ENCODE peak calls at places on chromosomes 13 and 19, in ten cellular contexts. J, L, I, S, W, F, M, Y, Q and K are unnamed samples.

GRCh38 chr13:24564881-24565280 is 52.3 kb upstream of the PARP4 start:
- DNase-seq in Y (no peak), S (no peak), F (no peak), W (no peak), Q (no peak), L (no peak), M (no peak), I (no peak), J (no peak), K (no peak)

GRCh38 chr13:63344711-63345110 is 1929.1 kb upstream of the PCDH20 start:
- DNase-seq in M (no peak), W (no peak), Q (no peak), J (no peak), S (no peak), F (no peak), Y (no peak), I (no peak), L (no peak), K (no peak)

GRCh38 chr13:83881917-83882625 is at the start of gene SLITRK1:
- DNase-seq in L (no peak), S (peak), M (no peak), I (peak), W (peak), Q (no peak), J (no peak), Y (no peak), F (peak), K (peak)

GRCh38 chr13:41915096-41915495 is 45.8 kb downstream of the VWA8 start:
- DNase-seq in W (no peak), I (no peak), M (no peak), J (no peak), Q (no peak), F (no peak), S (no peak), Y (no peak), L (no peak), K (no peak)

GRCh38 chr13:49020940-49021548 is 45.3 kb downstream of the FNDC3A start:
- DNase-seq in M (no peak), Q (no peak), J (no peak), F (no peak), I (no peak), S (no peak), W (no peak), L (no peak), Y (no peak), K (no peak)

GRCh38 chr19:46404039-46404883 is 9.1 kb downstream of the CCDC8 start:
- DNase-seq in Y (no peak), J (no peak), S (no peak), Q (peak), I (peak), M (no peak), L (no peak), W (peak), F (no peak), K (no peak)

GRCh38 chr19:2333027-2333806 is 4.7 kb downstream of the SPPL2B start:
- DNase-seq in L (no peak), S (peak), Y (no peak), W (peak), J (no peak), F (peak), I (no peak), M (no peak), Q (no peak), K (no peak)

GRCh38 chr13:48564046-48564445 is 31.2 kb upstream of the RCBTB2 start:
- DNase-seq in L (no peak), S (no peak), W (no peak), M (peak), Y (no peak), J (no peak), F (no peak), Q (no peak), I (no peak), K (no peak)

GRCh38 chr19:41945135-41945766 is 13.9 kb downstream of the RABAC1 start:
- DNase-seq in L (peak), M (no peak), W (peak), Q (no peak), Y (peak), I (no peak), F (no peak), J (no peak), S (no peak), K (no peak)